ENCODE peak calls at places on chromosomes 7 and 10, in six cellular contexts. F, B, R, Y, C and Q are unnamed samples.

GRCh38 chr7:131890191-131890590 is 333.8 kb upstream of the PODXL start:
- DNase-seq in R (no peak), C (no peak), Y (peak; percentile 84), B (no peak), F (no peak), Q (no peak)

GRCh38 chr7:155289949-155290501 is 7.7 kb upstream of the INSIG1 start:
- DNase-seq in R (no peak), C (no peak), B (no peak), F (no peak), Y (no peak), Q (peak; percentile 40)

GRCh38 chr10:30565449-30565848 is 64.1 kb downstream of the LYZL2 start:
- DNase-seq in R (no peak), Y (no peak), C (no peak), B (no peak), F (no peak), Q (no peak)

GRCh38 chr7:159030490-159031134 is 114.1 kb downstream of the VIPR2 start:
- DNase-seq in B (no peak), F (peak; percentile 90), C (peak; percentile 87), Y (peak; percentile 16), R (peak; percentile 56), Q (peak; percentile 78)

GRCh38 chr10:92789067-92789466 is 59.3 kb upstream of the EXOC6 start:
- DNase-seq in B (peak; percentile 83), F (no peak), R (no peak), Y (no peak), C (no peak), Q (no peak)

GRCh38 chr10:122565766-122566206 is 5.2 kb downstream of the DMBT1 start:
- DNase-seq in F (peak; percentile 89), B (peak; percentile 81), Y (peak; percentile 63), R (peak; percentile 83), C (peak; percentile 89), Q (peak; percentile 83)

GRCh38 chr10:123769647-123770046 is 103.5 kb downstream of the GPR26 start:
- DNase-seq in R (no peak), Y (no peak), B (no peak), F (no peak), C (no peak), Q (no peak)

GRCh38 chr7:17311952-17312351 is 13.5 kb downstream of the AHR start:
- DNase-seq in Y (no peak), F (peak; percentile 60), B (peak; percentile 36), C (no peak), R (no peak), Q (no peak)

GRCh38 chr7:135745702-135746312 is 2.8 kb downstream of the FAM180A start:
- DNase-seq in B (no peak), F (no peak), R (peak; percentile 34), Y (no peak), C (no peak), Q (peak; percentile 85)

GRCh38 chr7:16484453-16485158 is 19.1 kb upstream of the SOSTDC1 start:
- DNase-seq in R (no peak), C (no peak), F (peak; percentile 37), Y (no peak), B (no peak), Q (no peak)

GRCh38 chr7:80847895-80848294 is 71.0 kb downstream of the SEMA3C start:
- DNase-seq in R (no peak), B (no peak), Y (no peak), F (no peak), C (no peak), Q (no peak)

GRCh38 chr7:127209886-127210285 is 42.9 kb downstream of the GRM8 start:
- DNase-seq in F (no peak), Y (no peak), R (no peak), B (no peak), C (no peak), Q (no peak)
- TF ChIP-seq POLR2AphosphoS5 in F (no peak), Y (no peak), R (no peak), B (no peak), C (no peak), Q (no peak)

GRCh38 chr10:60662917-60663614 is 115.2 kb upstream of the CDK1 start:
- DNase-seq in Y (no peak), R (no peak), F (no peak), B (no peak), C (no peak), Q (no peak)
- H3K4me3 ChIP-seq in Y (no peak overlapping the region), R (no peak overlapping the region), F (no peak overlapping the region), B (no peak overlapping the region), C (no peak overlapping the region), Q (no peak overlapping the region)

DNA sequence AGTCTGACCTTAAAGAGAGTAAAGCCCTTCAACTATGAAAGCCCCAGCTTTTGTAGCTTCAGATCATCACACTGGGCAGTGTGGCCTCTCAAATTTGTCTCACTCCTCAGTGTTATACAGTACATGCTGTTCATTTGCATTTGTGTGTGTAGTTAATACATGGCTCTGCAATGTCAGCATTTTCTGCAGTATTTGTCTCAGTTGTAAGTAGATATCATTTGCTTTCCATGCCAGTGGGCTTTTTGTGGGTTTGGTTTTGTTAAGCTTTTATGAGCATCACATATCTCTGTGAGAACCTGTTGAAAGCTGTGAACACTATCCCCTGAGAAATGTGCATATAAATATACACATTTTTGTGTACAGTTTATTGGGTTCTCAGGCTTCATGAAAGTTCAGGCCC is 57.0 kb downstream of the ZNF277 start:
- DNase-seq in Y (no peak), R (no peak), B (no peak), C (no peak), F (no peak), Q (no peak)
- TF ChIP-seq POLR2AphosphoS5 in Y (no peak), R (no peak), B (no peak), C (no peak), F (no peak), Q (no peak)

DNA sequence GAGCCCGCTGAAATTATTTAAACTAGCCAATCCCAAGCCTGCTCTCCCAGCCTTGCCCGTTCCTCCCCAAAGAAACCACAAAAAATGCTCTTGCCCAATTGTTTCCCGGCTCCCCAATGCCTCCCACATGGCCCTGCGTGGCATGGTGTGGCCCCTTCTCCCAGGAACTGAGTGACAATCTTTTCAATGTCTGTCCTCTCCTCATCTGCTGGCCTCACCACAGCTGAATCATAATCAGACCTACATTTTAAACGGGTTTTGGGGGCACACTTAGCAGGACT is 201.5 kb downstream of the PRPF18 start:
- DNase-seq in C (no peak), R (no peak), F (no peak), B (no peak), Y (no peak), Q (no peak)
- H3K4me3 ChIP-seq in C (no peak overlapping the region), R (no peak overlapping the region), F (no peak overlapping the region), B (no peak overlapping the region), Y (no peak overlapping the region), Q (no peak overlapping the region)

GRCh38 chr10:101060036-101060950 is 1.5 kb upstream of the KAZALD1 start:
- DNase-seq in B (peak; percentile 94), F (peak; percentile 97), C (peak; percentile 95), R (peak; percentile 94), Y (peak; percentile 94), Q (peak; percentile 95)

GRCh38 chr10:101062231-101063161 is 707 bp downstream of the KAZALD1 start:
- DNase-seq in R (peak; percentile 71), Y (no peak), C (peak; percentile 81), F (peak; percentile 85), B (peak; percentile 90), Q (peak; percentile 76)

GRCh38 chr10:101061814-101062230 is at the start of gene KAZALD1:
- DNase-seq in F (no peak), C (peak; percentile 75), B (peak; percentile 81), Y (no peak), R (no peak), Q (no peak)

GRCh38 chr10:101063162-101063525 is 1.4 kb downstream of the KAZALD1 start:
- DNase-seq in F (no peak), B (no peak), R (no peak), C (no peak), Y (no peak), Q (no peak)

DNA sequence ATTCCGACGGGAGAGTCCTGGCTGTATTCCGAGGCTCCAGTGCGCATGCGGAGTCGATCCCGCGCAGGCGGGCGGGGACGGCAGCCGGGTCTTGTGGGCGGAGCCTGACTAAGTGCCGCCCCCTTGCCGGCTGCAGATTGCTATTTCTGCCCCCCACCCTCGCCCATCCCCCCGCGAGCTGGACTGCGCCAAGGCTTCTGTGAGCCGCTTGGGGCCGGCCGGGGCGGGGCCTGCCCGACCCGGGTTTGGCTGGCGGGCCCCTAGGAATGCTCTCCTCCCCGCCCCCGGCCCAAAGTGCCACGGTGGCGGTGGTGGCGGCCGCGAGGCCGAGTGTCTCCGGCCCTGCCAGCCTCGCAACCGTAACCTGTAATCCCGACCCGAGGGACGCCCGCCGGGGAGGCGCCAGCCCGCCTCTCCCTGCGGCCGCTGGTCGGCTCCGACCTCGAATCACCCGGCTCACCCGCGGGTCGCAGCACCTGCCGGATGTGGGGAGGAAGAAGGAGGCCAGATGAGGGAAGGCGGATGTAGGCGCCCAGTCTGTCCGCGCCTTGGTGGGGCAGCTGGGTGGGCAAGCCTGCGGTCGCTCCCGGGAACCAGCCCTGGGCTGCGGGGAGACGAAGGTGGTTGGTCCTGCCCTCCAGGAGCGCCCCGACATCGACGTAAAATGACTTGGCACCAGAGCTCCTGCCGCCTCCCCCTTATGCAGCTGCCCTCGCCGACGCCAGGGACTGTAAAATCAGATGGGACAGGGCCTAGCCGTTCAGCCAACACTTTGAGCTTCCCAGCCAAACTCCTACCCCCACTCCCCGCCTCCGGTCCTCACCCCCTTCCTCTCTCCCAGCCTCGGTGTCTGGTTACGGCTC is 607 bp upstream of the KAZALD1 start:
- DNase-seq in B (peak; percentile 97), C (peak; percentile 99), Y (peak; percentile 92), R (peak; percentile 96), F (peak; percentile 95), Q (peak; percentile 95)
- TF ChIP-seq POLR2AphosphoS5 in B (peak; percentile 85), C (no peak), Y (peak; percentile 97), R (peak; percentile 71), F (peak; percentile 42), Q (no peak)

GRCh38 chr10:13354783-13355182 is 6.7 kb upstream of the SEPHS1 start:
- DNase-seq in R (no peak), C (no peak), Y (no peak), F (no peak), B (no peak), Q (no peak)
- H3K4me3 ChIP-seq in R (no peak overlapping the region), C (no peak overlapping the region), Y (no peak overlapping the region), F (no peak overlapping the region), B (no peak overlapping the region), Q (no peak overlapping the region)